ENCODE peak calls at places on chromosomes 1 and 21, in ten cellular contexts. A, J, N, X, T, H, L, Y, B and R are unnamed samples.

GRCh38 chr1:74690909-74691308 is 17.3 kb upstream of the ERICH3 start:
- DNase-seq in A (no peak), J (no peak), N (no peak), X (no peak), T (no peak), H (no peak), L (no peak), Y (peak; percentile 51), B (no peak), R (no peak)

GRCh38 chr1:24381256-24381655 is 32.3 kb downstream of the STPG1 start:
- DNase-seq in A (no peak), J (no peak), N (no peak), X (peak; percentile 9), T (no peak), H (peak; percentile 32), L (no peak), Y (no peak), B (no peak), R (no peak)

GRCh38 chr1:45266151-45266801 is 59.9 kb upstream of the ZSWIM5 start:
- DNase-seq in A (peak; percentile 71), J (peak; percentile 44), N (no peak), X (peak; percentile 71), T (peak; percentile 14), H (no peak), L (peak; percentile 43), Y (peak; percentile 94), B (peak; percentile 57), R (no peak)

GRCh38 chr1:111582016-111582415 is 37.6 kb upstream of the RAP1A start:
- DNase-seq in A (no peak), J (no peak), N (no peak), X (no peak), T (no peak), H (no peak), L (no peak), Y (no peak), B (no peak), R (no peak)

GRCh38 chr1:95953005-95953404 is 719.0 kb downstream of the RWDD3 start:
- DNase-seq in A (no peak), J (no peak), N (no peak), X (no peak), T (peak; percentile 46), H (no peak), L (no peak), Y (peak; percentile 61), B (peak; percentile 49), R (peak; percentile 3)

GRCh38 chr1:111406325-111406768 is 21.2 kb downstream of the OVGP1 start:
- DNase-seq in A (no peak), J (no peak), N (no peak), X (no peak), T (peak; percentile 44), H (no peak), L (no peak), Y (peak; percentile 86), B (peak; percentile 47), R (peak; percentile 45)

GRCh38 chr1:7042322-7043231 is 257.3 kb downstream of the CAMTA1 start:
- DNase-seq in A (peak; percentile 29), J (peak; percentile 44), N (peak; percentile 35), X (no peak), T (no peak), H (peak; percentile 70), L (no peak), Y (peak; percentile 69), B (no peak), R (no peak)

GRCh38 chr1:173095632-173096031 is 44.9 kb upstream of the TNFSF18 start:
- DNase-seq in A (peak; percentile 87), J (no peak), N (peak; percentile 12), X (no peak), T (no peak), H (no peak), L (no peak), Y (no peak), B (no peak), R (no peak)

GRCh38 chr21:34938079-34938764 is 110.9 kb downstream of the RUNX1 start:
- DNase-seq in A (no peak), J (no peak), N (no peak), X (no peak), T (no peak), H (no peak), L (no peak), Y (no peak), B (no peak), R (no peak)

GRCh38 chr21:45972716-45973474 is 8.7 kb upstream of the COL6A1 start:
- DNase-seq in A (no peak), J (peak; percentile 88), N (no peak), X (peak; percentile 81), T (no peak), H (peak; percentile 93), L (peak; percentile 84), Y (peak; percentile 49), B (no peak), R (no peak)

GRCh38 chr21:30710499-30710898 is 8.1 kb downstream of the KRTAP21-3 start:
- DNase-seq in A (no peak), J (no peak), N (no peak), X (no peak), T (no peak), H (no peak), L (no peak), Y (no peak), B (no peak), R (no peak)

GRCh38 chr1:52634111-52634510 is 1.1 kb downstream of the SHISAL2A start:
- DNase-seq in A (no peak), J (no peak), N (no peak), X (no peak), T (no peak), H (no peak), L (no peak), Y (no peak), B (no peak), R (no peak)

GRCh38 chr1:222582099-222582774 is 7.5 kb downstream of the TAF1A start:
- DNase-seq in A (peak; percentile 13), J (no peak), N (peak; percentile 41), X (no peak), T (no peak), H (no peak), L (no peak), Y (peak; percentile 31), B (no peak), R (no peak)